ENCODE peak calls at places on chromosomes 2 and 18, in four cellular contexts. N is coronary artery, F is tibial artery, U is right cardiac atrium. S is an unnamed sample.

GRCh38 chr2:43011142-43011491 is 215.3 kb downstream of the ZFP36L2 start:
- DNase-seq in F (no peak), N (no peak), U (no peak), S (no peak)

GRCh38 chr18:11999431-11999830 is 18.1 kb downstream of the IMPA2 start:
- DNase-seq in F (no peak), U (no peak), N (no peak), S (no peak)

GRCh38 chr2:73916666-73917065 is 10.0 kb upstream of the DGUOK start:
- DNase-seq in F (no peak), N (no peak), U (no peak), S (no peak)

GRCh38 chr2:20490300-20491181 is 43.7 kb downstream of the RHOB start:
- DNase-seq in U (peak; percentile 72), N (no peak), F (peak; percentile 77), S (peak; percentile 73)

GRCh38 chr2:207483477-207483876 is 46.3 kb upstream of the CREB1 start:
- DNase-seq in F (no peak), N (no peak), U (no peak), S (no peak)

GRCh38 chr2:99808801-99809200 is 319.0 kb upstream of the REV1 start:
- DNase-seq in F (no peak), N (no peak), U (no peak), S (no peak)

GRCh38 chr2:161223139-161223732 is 63.0 kb downstream of the TANK start:
- DNase-seq in F (no peak), U (no peak), N (no peak), S (no peak)

GRCh38 chr2:111704246-111704645 is 179.7 kb downstream of the ANAPC1 start:
- DNase-seq in N (peak; percentile 60), F (no peak), U (no peak), S (no peak)

GRCh38 chr2:149132303-149132702 is 93.8 kb downstream of the LYPD6B start:
- DNase-seq in N (no peak), U (peak; percentile 61), F (no peak), S (no peak)

GRCh38 chr2:241039416-241039815 is 41.0 kb downstream of the SNED1 start:
- DNase-seq in N (no peak), F (no peak), U (peak; percentile 24), S (no peak)

GRCh38 chr18:77144451-77145118 is 12.0 kb upstream of the MBP start:
- DNase-seq in F (no peak), N (no peak), U (no peak), S (no peak)

GRCh38 chr18:58484989-58485962 is 143.6 kb downstream of the ALPK2 start:
- DNase-seq in U (no peak), F (no peak), N (no peak), S (no peak)

GRCh38 chr18:9547767-9548166 is 66.6 kb downstream of the PPP4R1 start:
- DNase-seq in N (no peak), U (no peak), F (no peak), S (no peak)

GRCh38 chr2:235960716-235961640 is 207.2 kb downstream of the GBX2 start:
- DNase-seq in U (no peak), N (no peak), F (no peak), S (no peak)

GRCh38 chr2:197209742-197210408 is 100.7 kb downstream of the ANKRD44 start:
- DNase-seq in N (no peak), U (no peak), F (no peak), S (no peak)

GRCh38 chr2:237686659-237687136 is 59.3 kb downstream of the LRRFIP1 start:
- DNase-seq in N (no peak), U (peak; percentile 72), F (no peak), S (no peak)

GRCh38 chr2:186751790-186752189 is 57.9 kb downstream of the FAM171B start:
- DNase-seq in F (no peak), U (no peak), N (no peak), S (no peak)

GRCh38 chr2:209549589-209549988 is 125.7 kb downstream of the MAP2 start:
- DNase-seq in N (no peak), F (no peak), U (no peak), S (no peak)

GRCh38 chr2:101518470-101519172 is 43.7 kb upstream of the RFX8 start:
- DNase-seq in N (no peak), F (no peak), U (peak; percentile 69), S (peak; percentile 35)

GRCh38 chr18:47251289-47252120 is at the start of gene SKOR2:
- DNase-seq in U (no peak), N (no peak), F (no peak), S (no peak)

GRCh38 chr2:10310489-10310888 is 7.8 kb downstream of the HPCAL1 start:
- DNase-seq in U (no peak), F (no peak), N (no peak), S (no peak)

GRCh38 chr2:165803123-165803760 is 9.2 kb upstream of the GALNT3 start:
- DNase-seq in U (no peak), F (no peak), N (no peak), S (no peak)

GRCh38 chr2:39380525-39381150 is 56.4 kb downstream of the MAP4K3 start:
- DNase-seq in U (no peak), F (no peak), N (no peak), S (no peak)

GRCh38 chr2:214543386-214543955 is 132.6 kb downstream of the VWC2L start:
- DNase-seq in F (no peak), U (no peak), N (no peak), S (no peak)

GRCh38 chr2:120406566-120406965 is 60.6 kb downstream of the INHBB start:
- DNase-seq in F (peak; percentile 14), U (no peak), N (peak; percentile 53), S (no peak)

GRCh38 chr2:36539631-36540030 is 58.3 kb downstream of the FEZ2 start:
- DNase-seq in F (no peak), N (no peak), U (no peak), S (no peak)

GRCh38 chr18:10035306-10035991 is 121.6 kb downstream of the VAPA start:
- DNase-seq in F (no peak), U (no peak), N (no peak), S (no peak)

GRCh38 chr2:86249176-86249842 is 50.1 kb downstream of the MRPL35 start:
- DNase-seq in F (peak; percentile 30), U (no peak), N (no peak), S (peak; percentile 44)

GRCh38 chr18:63438181-63438580 is 15.9 kb upstream of the VPS4B start:
- DNase-seq in F (no peak), U (no peak), N (no peak), S (no peak)

GRCh38 chr2:226892729-226893128 is 56.9 kb downstream of the RHBDD1 start:
- DNase-seq in U (no peak), F (no peak), N (no peak), S (peak; percentile 17)

GRCh38 chr18:24369420-24369819 is 28.2 kb downstream of the OSBPL1A start:
- DNase-seq in F (no peak), U (no peak), N (no peak), S (no peak)

GRCh38 chr18:24362757-24363156 is 34.9 kb downstream of the OSBPL1A start:
- DNase-seq in F (no peak), N (no peak), U (no peak), S (no peak)

GRCh38 chr18:24366328-24366727 is 31.3 kb downstream of the OSBPL1A start:
- DNase-seq in N (no peak), F (no peak), U (no peak), S (no peak)

GRCh38 chr18:24368749-24369148 is 28.9 kb downstream of the OSBPL1A start:
- DNase-seq in N (no peak), U (no peak), F (no peak), S (no peak)

DNA sequence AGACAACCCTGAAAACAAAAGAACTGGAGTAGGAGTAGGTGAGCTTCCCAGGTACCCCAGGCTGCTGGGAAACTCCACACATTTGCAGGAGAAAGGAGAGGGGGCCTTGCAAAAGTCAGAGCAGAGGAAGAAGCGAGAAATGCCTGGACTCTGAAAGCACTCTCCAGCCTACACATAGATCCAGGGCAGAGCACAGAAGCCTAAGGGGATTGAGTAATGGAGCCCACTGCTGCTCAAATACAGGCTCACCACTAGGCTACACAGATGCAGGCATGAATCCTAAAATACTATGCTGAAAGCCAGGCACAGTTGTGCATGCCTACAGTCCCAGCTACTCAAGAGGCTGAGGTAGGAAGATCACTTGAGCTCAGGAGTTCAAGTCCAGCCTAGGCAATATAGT is 33.4 kb downstream of the OSBPL1A start:
- DNase-seq in F (no peak), U (no peak), N (no peak), S (no peak)
- H3K27ac ChIP-seq in F (no peak overlapping the region), U (no peak overlapping the region), N (no peak overlapping the region), S (no peak overlapping the region)

DNA sequence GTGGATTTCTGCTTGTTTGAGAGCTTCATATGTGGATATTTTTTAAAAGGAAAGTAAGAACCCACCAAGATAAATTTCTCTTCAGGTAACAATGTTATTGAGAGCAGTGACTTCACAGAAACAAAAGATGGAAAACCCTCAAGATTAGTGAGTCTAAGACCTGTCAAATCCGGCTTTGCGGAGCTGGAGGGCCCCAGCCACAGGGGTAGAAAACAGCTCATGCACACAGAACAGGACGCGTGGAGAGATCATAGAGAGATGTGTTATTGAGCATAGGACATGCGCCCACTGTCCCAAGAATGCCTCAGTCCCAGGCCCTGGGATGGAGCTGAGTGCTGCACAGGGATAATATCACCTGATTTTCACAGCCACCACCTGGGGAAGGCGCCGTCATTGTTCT is 21.3 kb downstream of the EDAR start:
- DNase-seq in F (no peak), U (no peak), N (no peak), S (no peak)
- H3K27ac ChIP-seq in F (no peak overlapping the region), U (no peak overlapping the region), N (no peak overlapping the region), S (no peak overlapping the region)

DNA sequence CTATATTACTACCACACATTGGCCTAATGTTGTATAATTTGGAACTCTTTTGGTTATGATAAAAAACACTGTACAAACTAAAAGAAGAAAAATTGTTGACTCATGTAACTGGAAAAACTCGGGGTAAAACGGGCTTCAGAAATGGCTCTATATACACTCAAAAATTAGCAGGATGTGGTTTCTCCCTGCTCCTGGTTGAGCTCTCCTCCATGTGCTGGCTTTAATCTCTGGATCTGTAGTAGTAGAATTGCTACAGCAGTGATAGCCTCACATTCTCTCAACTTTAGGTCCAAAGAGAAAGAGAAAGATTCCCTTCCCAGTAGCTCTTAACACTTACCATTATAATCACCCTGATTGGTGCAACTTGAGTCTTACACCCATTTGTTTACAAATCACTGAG is 274.9 kb upstream of the GALNT5 start:
- DNase-seq in F (no peak), U (no peak), N (no peak), S (no peak)
- H3K27ac ChIP-seq in F (no peak overlapping the region), U (no peak overlapping the region), N (no peak overlapping the region), S (no peak overlapping the region)

GRCh38 chr2:152462591-152463178 is 127.7 kb downstream of the FMNL2 start:
- DNase-seq in N (no peak), U (no peak), F (no peak), S (no peak)
- H3K27ac ChIP-seq in N (no peak overlapping the region), U (no peak overlapping the region), F (no peak overlapping the region), S (peak overlapping the region; percentile 80)